ENCODE peak calls at places on chromosomes 1 and 21, in nine cellular contexts. B, I, Z, R, N, J, M, P and D are unnamed samples.

GRCh38 chr1:216771922-216772321 is 48.7 kb upstream of the ESRRG start:
- DNase-seq in M (no peak), B (no peak), I (no peak), R (no peak), P (no peak), N (no peak), Z (no peak), J (no peak), D (no peak)

GRCh38 chr1:239570878-239571277 is 184.5 kb downstream of the CHRM3 start:
- DNase-seq in R (no peak), P (no peak), M (no peak), B (no peak), I (no peak), Z (no peak), N (no peak), J (no peak), D (no peak)

GRCh38 chr1:108685524-108685923 is 6.6 kb upstream of the PRPF38B start:
- DNase-seq in R (no peak), M (no peak), J (no peak), B (no peak), I (no peak), N (no peak), Z (no peak), P (no peak), D (no peak)

GRCh38 chr1:156246762-156247459 is 945 bp downstream of the PAQR6 start:
- DNase-seq in N (no peak), P (no peak), I (no peak), J (no peak), Z (no peak), B (no peak), M (peak), R (no peak), D (no peak)

GRCh38 chr1:25889470-25889869 is 14.0 kb upstream of the PAQR7 start:
- DNase-seq in M (no peak), J (peak), N (no peak), B (no peak), Z (peak), R (no peak), I (no peak), P (peak), D (no peak)

GRCh38 chr21:14739590-14739989 is 193.5 kb upstream of the SAMSN1 start:
- DNase-seq in I (no peak), P (no peak), M (no peak), Z (no peak), R (no peak), J (no peak), N (no peak), B (no peak), D (no peak)

GRCh38 chr1:211247921-211248320 is 11.2 kb upstream of the RCOR3 start:
- DNase-seq in P (no peak), J (no peak), R (no peak), Z (peak), N (no peak), I (no peak), B (no peak), M (no peak), D (no peak)

GRCh38 chr21:42827588-42827987 is 51.8 kb downstream of the WDR4 start:
- DNase-seq in Z (no peak), M (no peak), B (no peak), I (no peak), J (no peak), R (no peak), P (no peak), N (no peak), D (no peak)

GRCh38 chr1:23037081-23037740 is 17.9 kb downstream of the KDM1A start:
- DNase-seq in R (no peak), J (no peak), Z (no peak), N (no peak), I (no peak), P (no peak), M (no peak), B (no peak), D (no peak)

GRCh38 chr1:72777918-72778317 is 495.6 kb upstream of the NEGR1 start:
- DNase-seq in Z (peak), B (no peak), R (no peak), I (no peak), N (no peak), P (no peak), M (no peak), J (no peak), D (no peak)

GRCh38 chr1:34906756-34907155 is 22.7 kb downstream of the DLGAP3 start:
- DNase-seq in P (no peak), N (no peak), R (no peak), B (no peak), Z (no peak), M (no peak), J (no peak), I (no peak), D (no peak)

GRCh38 chr1:65425697-65426096 is 5.2 kb downstream of the LEPR start:
- DNase-seq in N (no peak), B (no peak), P (no peak), R (no peak), J (no peak), I (no peak), M (peak), Z (peak), D (no peak)

GRCh38 chr1:54417123-54417522 is 10.9 kb upstream of the SSBP3 start:
- DNase-seq in I (no peak), J (no peak), M (no peak), Z (no peak), N (no peak), R (no peak), B (no peak), P (no peak), D (no peak)

GRCh38 chr1:180519846-180520245 is 17.5 kb upstream of the ACBD6 start:
- DNase-seq in Z (peak), M (no peak), R (no peak), N (no peak), B (no peak), P (no peak), I (no peak), J (no peak), D (no peak)